ENCODE peak calls at places on chromosomes 2 and 18, in nine cellular contexts. One of them, this sample, is unnamed.

GRCh38 chr2:65877331-65877791 is 445.0 kb upstream of the SPRED2 start:
- DNase-seq in GM03348: no peak
- DNase-seq in non-pigmented ciliary epithelial cell: no peak
- DNase-seq in Daoy: peak; percentile 4
- DNase-seq in stimulated activated CD4-positive, alpha-beta T cell treated with anti-CD3 and anti-CD28 coated beads, Interleukin-15, amount 100 ng/mL, for 1 hour: no peak
- DNase-seq in MCF 10A: no peak
- DNase-seq in psoas muscle: no peak
- DNase-seq in CD4-positive, alpha-beta memory T cell: no peak
- DNase-seq in WTC11: no peak
- DNase-seq in this sample: no peak

GRCh38 chr2:74096061-74096460 is 51.7 kb downstream of the BOLA3 start:
- DNase-seq in GM03348: no peak
- DNase-seq in non-pigmented ciliary epithelial cell: no peak
- DNase-seq in Daoy: no peak
- DNase-seq in stimulated activated CD4-positive, alpha-beta T cell treated with anti-CD3 and anti-CD28 coated beads, Interleukin-15, amount 100 ng/mL, for 1 hour: no peak
- DNase-seq in MCF 10A: no peak
- DNase-seq in psoas muscle: no peak
- DNase-seq in CD4-positive, alpha-beta memory T cell: no peak
- DNase-seq in WTC11: no peak
- DNase-seq in this sample: no peak

GRCh38 chr2:45826889-45827635 is 175.6 kb downstream of the PRKCE start:
- DNase-seq in GM03348: peak; percentile 91
- DNase-seq in non-pigmented ciliary epithelial cell: no peak
- DNase-seq in Daoy: peak; percentile 88
- DNase-seq in stimulated activated CD4-positive, alpha-beta T cell treated with anti-CD3 and anti-CD28 coated beads, Interleukin-15, amount 100 ng/mL, for 1 hour: no peak
- DNase-seq in MCF 10A: peak; percentile 44
- DNase-seq in psoas muscle: peak; percentile 91
- DNase-seq in CD4-positive, alpha-beta memory T cell: no peak
- DNase-seq in WTC11: no peak
- DNase-seq in this sample: no peak

GRCh38 chr18:48743046-48743445 is 204.2 kb downstream of the CTIF start:
- DNase-seq in GM03348: peak; percentile 91
- DNase-seq in non-pigmented ciliary epithelial cell: no peak
- DNase-seq in Daoy: no peak
- DNase-seq in stimulated activated CD4-positive, alpha-beta T cell treated with anti-CD3 and anti-CD28 coated beads, Interleukin-15, amount 100 ng/mL, for 1 hour: no peak
- DNase-seq in MCF 10A: peak; percentile 48
- DNase-seq in psoas muscle: peak; percentile 81
- DNase-seq in CD4-positive, alpha-beta memory T cell: no peak
- DNase-seq in WTC11: no peak
- DNase-seq in this sample: no peak

GRCh38 chr2:65436169-65436824 is 3.9 kb upstream of the SPRED2 start:
- DNase-seq in GM03348: peak; percentile 96
- DNase-seq in non-pigmented ciliary epithelial cell: peak; percentile 59
- DNase-seq in Daoy: peak; percentile 80
- DNase-seq in stimulated activated CD4-positive, alpha-beta T cell treated with anti-CD3 and anti-CD28 coated beads, Interleukin-15, amount 100 ng/mL, for 1 hour: no peak
- DNase-seq in MCF 10A: peak; percentile 94
- DNase-seq in psoas muscle: peak; percentile 98
- DNase-seq in CD4-positive, alpha-beta memory T cell: peak; percentile 22
- DNase-seq in WTC11: peak; percentile 66
- DNase-seq in this sample: peak; percentile 11

GRCh38 chr2:148540022-148540421 is 104.5 kb upstream of the EPC2 start:
- DNase-seq in GM03348: no peak
- DNase-seq in non-pigmented ciliary epithelial cell: no peak
- DNase-seq in Daoy: no peak
- DNase-seq in stimulated activated CD4-positive, alpha-beta T cell treated with anti-CD3 and anti-CD28 coated beads, Interleukin-15, amount 100 ng/mL, for 1 hour: no peak
- DNase-seq in MCF 10A: no peak
- DNase-seq in psoas muscle: no peak
- DNase-seq in CD4-positive, alpha-beta memory T cell: no peak
- DNase-seq in WTC11: no peak
- DNase-seq in this sample: no peak

GRCh38 chr18:63365909-63366269 is 1.1 kb downstream of the KDSR start:
- DNase-seq in GM03348: peak; percentile 27
- DNase-seq in non-pigmented ciliary epithelial cell: no peak
- DNase-seq in Daoy: no peak
- DNase-seq in stimulated activated CD4-positive, alpha-beta T cell treated with anti-CD3 and anti-CD28 coated beads, Interleukin-15, amount 100 ng/mL, for 1 hour: no peak
- DNase-seq in MCF 10A: peak; percentile 33
- DNase-seq in psoas muscle: no peak
- DNase-seq in CD4-positive, alpha-beta memory T cell: no peak
- DNase-seq in WTC11: peak; percentile 10
- DNase-seq in this sample: no peak

GRCh38 chr2:220243571-220243970 is 616.1 kb downstream of the SLC4A3 start:
- DNase-seq in GM03348: peak; percentile 19
- DNase-seq in non-pigmented ciliary epithelial cell: no peak
- DNase-seq in Daoy: peak; percentile 39
- DNase-seq in stimulated activated CD4-positive, alpha-beta T cell treated with anti-CD3 and anti-CD28 coated beads, Interleukin-15, amount 100 ng/mL, for 1 hour: no peak
- DNase-seq in MCF 10A: no peak
- DNase-seq in psoas muscle: no peak
- DNase-seq in CD4-positive, alpha-beta memory T cell: no peak
- DNase-seq in WTC11: no peak
- DNase-seq in this sample: no peak

GRCh38 chr2:106085441-106085911 is 108.6 kb downstream of the UXS1 start:
- DNase-seq in GM03348: no peak
- DNase-seq in non-pigmented ciliary epithelial cell: no peak
- DNase-seq in Daoy: peak; percentile 44
- DNase-seq in stimulated activated CD4-positive, alpha-beta T cell treated with anti-CD3 and anti-CD28 coated beads, Interleukin-15, amount 100 ng/mL, for 1 hour: no peak
- DNase-seq in MCF 10A: peak; percentile 45
- DNase-seq in psoas muscle: no peak
- DNase-seq in CD4-positive, alpha-beta memory T cell: peak; percentile 73
- DNase-seq in WTC11: no peak
- DNase-seq in this sample: peak; percentile 41

GRCh38 chr2:101658387-101658786 is 39.1 kb upstream of the MAP4K4 start:
- DNase-seq in GM03348: no peak
- DNase-seq in non-pigmented ciliary epithelial cell: no peak
- DNase-seq in Daoy: no peak
- DNase-seq in stimulated activated CD4-positive, alpha-beta T cell treated with anti-CD3 and anti-CD28 coated beads, Interleukin-15, amount 100 ng/mL, for 1 hour: no peak
- DNase-seq in MCF 10A: no peak
- DNase-seq in psoas muscle: no peak
- DNase-seq in CD4-positive, alpha-beta memory T cell: no peak
- DNase-seq in WTC11: no peak
- DNase-seq in this sample: no peak

GRCh38 chr2:135230150-135230549 is 178.1 kb downstream of the RAB3GAP1 start:
- DNase-seq in GM03348: no peak
- DNase-seq in non-pigmented ciliary epithelial cell: no peak
- DNase-seq in Daoy: no peak
- DNase-seq in stimulated activated CD4-positive, alpha-beta T cell treated with anti-CD3 and anti-CD28 coated beads, Interleukin-15, amount 100 ng/mL, for 1 hour: no peak
- DNase-seq in MCF 10A: no peak
- DNase-seq in psoas muscle: no peak
- DNase-seq in CD4-positive, alpha-beta memory T cell: no peak
- DNase-seq in WTC11: no peak
- DNase-seq in this sample: no peak

GRCh38 chr2:44097322-44097907 is 71.3 kb upstream of the PPM1B start:
- DNase-seq in GM03348: no peak
- DNase-seq in non-pigmented ciliary epithelial cell: no peak
- DNase-seq in Daoy: no peak
- DNase-seq in stimulated activated CD4-positive, alpha-beta T cell treated with anti-CD3 and anti-CD28 coated beads, Interleukin-15, amount 100 ng/mL, for 1 hour: no peak
- DNase-seq in MCF 10A: no peak
- DNase-seq in psoas muscle: no peak
- DNase-seq in CD4-positive, alpha-beta memory T cell: no peak
- DNase-seq in WTC11: no peak
- DNase-seq in this sample: no peak

GRCh38 chr2:138502253-138503086 is 900 bp downstream of the SPOPL start:
- DNase-seq in GM03348: peak; percentile 13
- DNase-seq in non-pigmented ciliary epithelial cell: no peak
- DNase-seq in Daoy: peak; percentile 12
- DNase-seq in stimulated activated CD4-positive, alpha-beta T cell treated with anti-CD3 and anti-CD28 coated beads, Interleukin-15, amount 100 ng/mL, for 1 hour: no peak
- DNase-seq in MCF 10A: peak; percentile 38
- DNase-seq in psoas muscle: no peak
- DNase-seq in CD4-positive, alpha-beta memory T cell: no peak
- DNase-seq in WTC11: no peak
- DNase-seq in this sample: no peak

GRCh38 chr2:121386102-121386501 is 101.1 kb upstream of the TFCP2L1 start:
- DNase-seq in GM03348: no peak
- DNase-seq in non-pigmented ciliary epithelial cell: no peak
- DNase-seq in Daoy: no peak
- DNase-seq in stimulated activated CD4-positive, alpha-beta T cell treated with anti-CD3 and anti-CD28 coated beads, Interleukin-15, amount 100 ng/mL, for 1 hour: no peak
- DNase-seq in MCF 10A: no peak
- DNase-seq in psoas muscle: no peak
- DNase-seq in CD4-positive, alpha-beta memory T cell: no peak
- DNase-seq in WTC11: no peak
- DNase-seq in this sample: no peak

This sample was measured in activated T-helper 1 cell treated with anti-CD3 and anti-CD28 coated beads, Interleukin-12 subunit alpha, Interleukin-12 subunit beta, Interleukin-2, Interleukin-4 antibody, amounts not matched to agents 30 ng/mL and 10 ng/mL and 1 ng/mL, durations not matched to agents 14 hours and 24 hours and 36 hours.